ENCODE peak calls at places on chromosomes 3 and 15, in seven cellular contexts. X, G, U, R, B, J and Z are unnamed samples.

GRCh38 chr3:138049157-138049919 is 39.4 kb downstream of the CLDN18 start:
- DNase-seq in U (no peak), B (peak), R (no peak), J (no peak), G (peak), X (no peak), Z (no peak)

GRCh38 chr3:9649791-9650521 is 651 bp downstream of the MTMR14 start:
- DNase-seq in J (no peak), R (no peak), X (no peak), B (no peak), U (no peak), G (no peak), Z (no peak)

GRCh38 chr3:79032686-79033318 is 735.0 kb downstream of the ROBO1 start:
- DNase-seq in B (no peak), J (no peak), U (no peak), G (peak), R (no peak), X (no peak), Z (no peak)

GRCh38 chr15:41493205-41493901 is at the start of gene ITPKA:
- DNase-seq in G (peak), R (peak), J (no peak), B (peak), X (peak), U (no peak), Z (no peak)

GRCh38 chr15:97501291-97501690 is 459.2 kb upstream of the ARRDC4 start:
- DNase-seq in R (no peak), X (no peak), J (no peak), U (no peak), G (no peak), B (no peak), Z (no peak)

GRCh38 chr15:71387825-71388224 is 272.6 kb downstream of the THSD4 start:
- DNase-seq in X (no peak), J (no peak), G (no peak), U (no peak), B (no peak), R (no peak), Z (no peak)

GRCh38 chr3:4820296-4821121 is 158.7 kb upstream of the BHLHE40 start:
- DNase-seq in X (no peak), U (no peak), B (no peak), G (no peak), R (no peak), J (no peak), Z (no peak)

GRCh38 chr3:132867956-132868355 is 145.7 kb upstream of the NPHP3 start:
- DNase-seq in X (no peak), R (no peak), G (peak), U (no peak), J (no peak), B (no peak), Z (no peak)

GRCh38 chr3:44065741-44066140 is 175.9 kb upstream of the TOPAZ1 start:
- DNase-seq in G (no peak), B (peak), J (no peak), R (no peak), U (no peak), X (no peak), Z (no peak)

GRCh38 chr15:100464895-100465294 is 63.9 kb downstream of the CERS3 start:
- DNase-seq in G (no peak), U (no peak), X (no peak), B (no peak), R (no peak), J (no peak), Z (no peak)

GRCh38 chr3:12750658-12751071 is 8.4 kb downstream of the TMEM40 start:
- DNase-seq in R (no peak), B (no peak), J (no peak), X (no peak), G (peak), U (no peak), Z (no peak)

GRCh38 chr3:182597621-182598041 is 195.7 kb upstream of the ATP11B start:
- DNase-seq in G (peak), U (no peak), B (no peak), R (no peak), J (no peak), X (no peak), Z (no peak)

GRCh38 chr15:76431936-76432335 is 95.4 kb downstream of the ISL2 start:
- DNase-seq in X (no peak), J (no peak), G (peak), U (no peak), R (no peak), B (peak), Z (no peak)

GRCh38 chr3:74426571-74426970 is 187.9 kb downstream of the CNTN3 start:
- DNase-seq in G (no peak), U (no peak), J (no peak), R (no peak), X (no peak), B (no peak), Z (no peak)

GRCh38 chr3:184601576-184602405 is 40.2 kb downstream of the EPHB3 start:
- DNase-seq in G (no peak), J (no peak), X (peak), U (no peak), B (no peak), R (no peak), Z (no peak)

GRCh38 chr15:80523746-80524145 is 119.6 kb downstream of the ARNT2 start:
- DNase-seq in R (no peak), J (no peak), X (no peak), B (no peak), G (no peak), U (no peak), Z (no peak)

GRCh38 chr3:136106101-136106500 is 90.0 kb downstream of the MSL2 start:
- DNase-seq in U (no peak), X (no peak), R (no peak), B (no peak), J (no peak), G (no peak), Z (no peak)

GRCh38 chr15:78010112-78010511 is 67.4 kb downstream of the TBC1D2B start:
- DNase-seq in J (no peak), G (no peak), U (no peak), X (no peak), B (no peak), R (no peak), Z (no peak)

GRCh38 chr3:137165117-137165806 is 207.5 kb downstream of the IL20RB start:
- DNase-seq in B (no peak), J (no peak), X (no peak), U (no peak), R (no peak), G (peak), Z (no peak)

GRCh38 chr3:153856932-153857331 is 264.3 kb upstream of the ARHGEF26 start:
- DNase-seq in U (no peak), R (no peak), G (peak), B (no peak), X (no peak), J (no peak), Z (no peak)

GRCh38 chr3:13432093-13432492 is 12.0 kb upstream of the NUP210 start:
- DNase-seq in B (no peak), G (no peak), R (no peak), U (no peak), J (no peak), X (no peak), Z (no peak)

GRCh38 chr3:1908651-1909445 is 189.8 kb upstream of the CNTN4 start:
- DNase-seq in X (no peak), G (no peak), J (no peak), R (no peak), U (no peak), B (no peak), Z (no peak)

GRCh38 chr15:88073386-88073681 is 183.2 kb downstream of the NTRK3 start:
- DNase-seq in B (no peak), X (no peak), J (no peak), R (no peak), U (no peak), G (no peak), Z (no peak)

GRCh38 chr3:122794483-122794778 is 438 bp upstream of the SLC49A4 start:
- DNase-seq in G (peak), R (no peak), X (no peak), B (no peak), J (no peak), U (no peak), Z (no peak)

GRCh38 chr3:9420850-9421549 is 23.6 kb downstream of the SETD5 start:
- DNase-seq in G (peak), B (no peak), R (no peak), X (no peak), J (no peak), U (no peak), Z (no peak)

GRCh38 chr3:129410971-129411370 is 17.5 kb downstream of the EFCAB12 start:
- DNase-seq in J (no peak), R (no peak), G (no peak), B (no peak), U (no peak), X (no peak), Z (no peak)

GRCh38 chr3:57068437-57069089 is 8.1 kb downstream of the SPATA12 start:
- DNase-seq in J (no peak), X (peak), G (peak), B (no peak), R (peak), U (peak), Z (no peak)

GRCh38 chr3:106326941-106327765 is 458.3 kb upstream of the CBLB start:
- DNase-seq in G (peak), J (no peak), X (no peak), R (no peak), B (no peak), U (no peak), Z (no peak)

GRCh38 chr3:14598143-14598569 is 53.4 kb upstream of the CCDC174 start:
- DNase-seq in R (no peak), G (peak), J (peak), U (no peak), B (peak), X (no peak), Z (no peak)

GRCh38 chr3:147191795-147192385 is 214.5 kb downstream of the ZIC4 start:
- DNase-seq in R (no peak), G (peak), X (no peak), J (no peak), U (peak), B (peak), Z (no peak)

GRCh38 chr3:150081084-150081483 is 110.4 kb upstream of the PFN2 start:
- DNase-seq in G (peak), J (no peak), U (no peak), B (no peak), R (no peak), X (no peak), Z (no peak)

GRCh38 chr3:150077107-150077506 is 106.4 kb upstream of the PFN2 start:
- DNase-seq in J (no peak), R (no peak), B (no peak), G (no peak), X (no peak), U (no peak), Z (no peak)

GRCh38 chr3:150080058-150080730 is 109.5 kb upstream of the PFN2 start:
- DNase-seq in G (no peak), U (no peak), X (no peak), J (no peak), R (no peak), B (no peak), Z (no peak)

GRCh38 chr3:150077581-150078247 is 107.0 kb upstream of the PFN2 start:
- DNase-seq in G (no peak), R (no peak), B (no peak), U (no peak), X (no peak), J (no peak), Z (no peak)

DNA sequence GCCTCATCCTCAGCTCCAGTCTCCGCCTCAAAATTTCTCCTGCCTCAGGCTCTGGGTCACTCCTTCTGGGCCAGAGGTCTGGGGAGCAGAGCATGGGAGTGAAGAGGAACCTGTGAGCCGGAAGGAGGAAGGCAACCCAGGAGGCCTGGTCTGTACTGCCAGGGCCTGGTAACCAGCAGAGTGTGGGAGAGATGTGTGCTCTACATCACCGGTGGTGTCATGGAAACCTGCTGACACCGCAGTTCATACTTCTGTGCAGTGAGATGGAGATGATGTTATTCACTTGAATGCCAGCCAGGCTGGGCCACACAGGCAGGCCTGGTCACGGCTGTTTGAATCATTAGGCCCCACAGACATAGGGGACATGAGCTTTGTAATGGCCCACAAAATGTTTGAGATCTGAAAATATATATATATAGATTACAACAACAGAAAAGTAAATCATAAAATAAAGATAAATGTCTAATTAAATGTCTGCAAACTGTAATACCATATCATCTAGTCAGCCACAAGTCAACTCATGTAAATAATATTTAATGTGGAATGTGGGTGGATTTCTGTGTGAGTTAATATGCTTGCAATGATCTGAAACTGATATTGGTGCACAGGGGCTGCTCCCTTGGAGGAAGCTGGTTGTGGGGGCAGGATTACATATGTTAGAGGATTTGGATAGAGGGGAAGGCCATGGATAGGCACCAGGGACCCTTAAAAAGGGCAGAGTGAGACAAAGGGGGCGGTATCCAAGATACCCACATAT is 108.5 kb upstream of the PFN2 start:
- DNase-seq in B (no peak), U (no peak), G (peak), R (no peak), X (no peak), J (peak), Z (no peak)
- TF ChIP-seq CTCF in B (no peak), U (no peak), G (no peak), R (no peak), X (no peak), J (no peak), Z (no peak)

GRCh38 chr3:114892117-114892870 is 254.8 kb downstream of the ZBTB20 start:
- DNase-seq in U (no peak), X (no peak), R (no peak), B (no peak), G (no peak), J (no peak), Z (no peak)

GRCh38 chr3:114892880-114893279 is 254.2 kb downstream of the ZBTB20 start:
- DNase-seq in R (no peak), X (no peak), G (no peak), J (no peak), U (no peak), B (no peak), Z (no peak)

GRCh38 chr3:114884213-114884923 is 262.7 kb downstream of the ZBTB20 start:
- DNase-seq in U (no peak), G (no peak), R (no peak), J (no peak), B (no peak), X (no peak), Z (no peak)

GRCh38 chr3:114887806-114888205 is 259.3 kb downstream of the ZBTB20 start:
- DNase-seq in G (no peak), X (no peak), B (no peak), J (no peak), R (no peak), U (no peak), Z (no peak)

GRCh38 chr3:114886945-114887344 is 260.1 kb downstream of the ZBTB20 start:
- DNase-seq in J (no peak), G (no peak), R (no peak), B (no peak), U (no peak), X (no peak), Z (no peak)
- TF ChIP-seq CTCF in J (no peak), G (no peak), R (no peak), B (no peak), U (no peak), X (no peak), Z (no peak)

DNA sequence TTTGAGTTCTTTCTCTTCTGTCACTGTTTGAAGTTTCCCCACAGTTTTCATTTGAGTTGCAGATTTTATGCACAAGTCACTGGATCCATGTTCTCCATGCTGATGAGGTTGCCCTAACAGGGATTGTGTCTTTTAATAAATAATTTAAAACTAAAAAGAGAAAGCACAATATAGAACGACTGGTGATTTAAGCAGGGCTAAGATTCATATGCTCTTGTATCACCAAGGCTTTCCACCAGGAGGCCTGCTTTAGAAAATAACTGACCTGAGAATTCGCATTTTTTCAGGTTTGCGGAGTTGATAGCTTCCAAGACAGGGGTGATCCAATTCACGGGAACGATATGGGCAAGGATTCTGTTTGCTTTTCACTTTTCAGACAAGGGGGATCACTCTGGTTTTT is 252.0 kb upstream of the VEPH1 start:
- DNase-seq in U (no peak), B (no peak), J (no peak), G (no peak), R (no peak), X (no peak), Z (no peak)
- TF ChIP-seq CTCF in U (peak), B (peak), J (no peak), G (peak), R (no peak), X (no peak), Z (peak)

DNA sequence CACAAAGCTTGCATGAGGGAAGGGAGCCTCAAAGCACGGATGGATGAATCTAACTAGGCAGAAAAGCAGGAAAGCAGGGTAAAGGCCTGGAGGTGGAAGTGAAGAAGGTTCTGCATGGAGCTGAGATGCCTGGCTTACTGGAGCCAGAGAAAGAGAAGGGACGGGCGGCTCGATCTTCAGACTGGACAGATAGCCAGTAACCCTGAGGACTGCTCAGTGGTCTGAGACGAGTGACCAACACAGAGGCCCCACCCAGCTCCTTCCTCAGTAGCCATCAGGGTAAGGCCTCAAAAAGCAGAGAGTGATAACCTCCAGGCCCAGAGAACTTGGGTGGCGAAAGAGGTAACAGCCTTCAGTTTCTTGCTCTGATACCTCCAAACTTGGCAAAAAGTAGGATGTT is 6.4 kb downstream of the CLN6 start:
- DNase-seq in J (no peak), R (peak), X (no peak), G (no peak), B (no peak), U (no peak), Z (no peak)
- TF ChIP-seq CTCF in J (no peak), R (no peak), X (no peak), G (no peak), B (no peak), U (no peak), Z (no peak)

DNA sequence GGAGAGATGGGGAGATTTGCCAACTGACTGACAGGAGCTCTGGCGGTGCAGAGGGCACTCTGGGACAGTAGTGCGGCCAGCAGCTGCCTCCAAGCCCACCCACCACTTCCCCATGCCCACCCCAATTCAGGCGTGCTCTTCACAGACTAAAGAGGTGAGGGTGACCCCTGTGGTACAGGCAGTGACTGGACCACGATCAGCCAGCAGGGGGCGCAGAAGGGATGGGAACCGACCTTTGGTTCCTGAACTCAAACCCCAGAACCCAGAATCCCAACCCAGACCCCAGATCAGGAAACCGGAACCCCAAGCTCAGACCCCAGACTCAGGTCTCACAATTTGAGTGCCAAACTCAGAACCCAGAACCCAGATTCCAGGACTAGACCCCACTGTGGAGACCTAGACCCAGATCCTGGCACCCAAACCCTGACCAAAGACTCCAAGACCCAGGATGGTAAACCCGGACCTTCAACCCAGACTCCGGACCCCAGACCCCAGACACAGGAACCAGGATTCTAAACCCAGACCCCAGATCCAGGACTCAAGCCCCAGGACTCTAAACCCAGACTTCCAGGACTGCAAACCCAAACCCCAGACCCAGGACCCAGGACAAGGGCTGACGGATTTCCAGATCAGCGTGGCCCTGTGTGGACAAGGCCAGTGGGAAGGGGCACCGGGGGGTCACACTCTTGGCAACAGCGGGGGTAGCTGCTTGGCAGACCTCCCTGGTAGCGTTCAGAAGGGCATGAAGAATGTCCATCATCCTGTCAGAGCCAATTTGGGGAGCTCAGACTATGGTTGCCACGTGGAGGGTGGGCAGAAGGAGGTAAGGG is 3.7 kb upstream of the MYL3 start:
- DNase-seq in J (peak), X (peak), R (peak), B (peak), U (no peak), G (no peak), Z (peak)
- TF ChIP-seq CTCF in J (peak), X (peak), R (peak), B (peak), U (peak), G (peak), Z (peak)

GRCh38 chr3:25021816-25022215 is 406.2 kb upstream of the RARB start:
- DNase-seq in G (peak), R (no peak), X (no peak), U (no peak), B (no peak), J (no peak), Z (no peak)
- TF ChIP-seq CTCF in G (peak), R (peak), X (peak), U (peak), B (peak), J (peak), Z (no peak)

DNA sequence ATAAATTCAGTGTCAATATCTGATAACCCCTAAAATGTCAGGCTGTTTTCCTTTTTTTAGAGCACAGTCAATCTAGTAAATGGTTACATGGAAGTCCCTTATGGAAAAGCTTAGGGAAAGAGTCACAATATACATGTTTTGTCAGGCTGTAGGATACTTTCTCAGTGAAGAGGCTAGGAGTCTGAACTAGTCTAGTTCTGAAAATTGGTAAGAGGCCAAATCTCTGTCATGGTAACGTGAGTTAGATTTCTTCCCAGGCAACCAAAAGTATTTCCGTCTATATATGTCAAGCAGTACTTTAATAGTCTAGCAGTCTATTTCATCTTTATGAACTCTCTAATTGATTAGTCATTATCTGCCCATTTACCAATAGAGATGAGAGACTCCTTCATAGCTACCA is 215.9 kb upstream of the LRRC3B start:
- DNase-seq in B (no peak), G (no peak), U (no peak), R (no peak), X (no peak), J (no peak), Z (no peak)
- TF ChIP-seq CTCF in B (no peak), G (no peak), U (no peak), R (no peak), X (no peak), J (no peak), Z (no peak)

GRCh38 chr3:197555281-197556261 is at the start of gene BDH1:
- DNase-seq in X (peak), R (peak), G (no peak), B (peak), J (peak), U (no peak), Z (peak)
- TF ChIP-seq CTCF in X (no peak), R (no peak), G (no peak), B (no peak), J (no peak), U (no peak), Z (no peak)